ENCODE peak calls at places on chromosomes 1 and 21, in six cellular contexts. H is astrocyte of the spinal cord, P is heart right ventricle, V is RWPE1, Q is GM20000, A is right lobe of liver. J is an unnamed sample.

GRCh38 chr1:20732588-20733360 is at the start of gene SH2D5:
- DNase-seq in H (peak; percentile 93), P (no peak), Q (peak; percentile 82), A (no peak), V (peak; percentile 89), J (peak; percentile 77)

GRCh38 chr1:96096138-96097011 is 625.2 kb upstream of the PTBP2 start:
- DNase-seq in V (no peak), P (no peak), Q (no peak), A (no peak), H (no peak), J (no peak)

GRCh38 chr1:231057410-231057809 is 17.4 kb upstream of the FAM89A start:
- DNase-seq in P (no peak), V (no peak), A (no peak), H (no peak), Q (no peak), J (no peak)

GRCh38 chr21:33884361-33885157 is 31.0 kb downstream of the ATP5PO start:
- DNase-seq in Q (no peak), A (no peak), H (peak; percentile 47), V (no peak), P (no peak), J (no peak)

GRCh38 chr1:62198781-62199125 is 4.1 kb downstream of the L1TD1 start:
- DNase-seq in Q (no peak), A (peak; percentile 66), P (no peak), V (no peak), H (no peak), J (no peak)

GRCh38 chr1:79554620-79555160 is 548.2 kb upstream of the ADGRL4 start:
- DNase-seq in Q (no peak), P (no peak), A (no peak), H (no peak), V (no peak), J (no peak)

GRCh38 chr1:172530000-172530399 is 3.0 kb upstream of the SUCO start:
- DNase-seq in V (no peak), Q (no peak), H (no peak), P (no peak), A (no peak), J (no peak)

GRCh38 chr1:19013826-19014548 is 57.5 kb upstream of the IFFO2 start:
- DNase-seq in P (no peak), Q (no peak), A (peak; percentile 91), V (no peak), H (no peak), J (no peak)

GRCh38 chr1:206633708-206634121 is 1.6 kb upstream of the DYRK3 start:
- DNase-seq in P (no peak), V (peak; percentile 94), H (peak; percentile 75), Q (no peak), A (no peak), J (no peak)

GRCh38 chr1:226984521-226985238 is 44.6 kb downstream of the COQ8A start:
- DNase-seq in Q (no peak), P (peak; percentile 67), V (no peak), H (no peak), A (no peak), J (no peak)

GRCh38 chr1:186785503-186785902 is 43.2 kb upstream of the PLA2G4A start:
- DNase-seq in H (no peak), V (no peak), Q (no peak), A (no peak), P (no peak), J (no peak)

GRCh38 chr1:35637401-35637809 is 3.9 kb downstream of the PSMB2 start:
- DNase-seq in P (no peak), Q (peak; percentile 34), V (peak; percentile 41), H (peak; percentile 69), A (no peak), J (peak; percentile 32)

GRCh38 chr1:9080704-9081291 is 11.4 kb upstream of the SLC2A5 start:
- DNase-seq in P (no peak), H (peak; percentile 32), V (peak; percentile 60), Q (no peak), A (no peak), J (no peak)

GRCh38 chr1:225766967-225767413 is 10.6 kb upstream of the SRP9 start:
- DNase-seq in V (peak; percentile 65), A (no peak), H (peak; percentile 95), Q (no peak), P (no peak), J (peak; percentile 15)

GRCh38 chr1:12565094-12565965 is 52.7 kb downstream of the DHRS3 start:
- DNase-seq in A (no peak), H (no peak), Q (no peak), V (no peak), P (no peak), J (no peak)

GRCh38 chr1:3910769-3911520 is 10.9 kb upstream of the C1orf174 start:
- DNase-seq in H (peak; percentile 29), P (peak; percentile 70), V (peak; percentile 80), Q (peak; percentile 85), A (peak; percentile 75), J (peak; percentile 85)

GRCh38 chr1:116231752-116232151 is 120.6 kb downstream of the MAB21L3 start:
- DNase-seq in V (no peak), P (no peak), A (peak; percentile 48), H (no peak), Q (no peak), J (no peak)

GRCh38 chr1:83999316-83999819 is 436 bp upstream of the TTLL7 start:
- DNase-seq in Q (peak; percentile 76), P (peak; percentile 78), A (peak; percentile 80), V (peak; percentile 62), H (peak; percentile 85), J (peak; percentile 75)

GRCh38 chr1:110339427-110340206 is 440 bp downstream of the RBM15 start:
- DNase-seq in H (peak; percentile 45), P (peak; percentile 52), V (peak; percentile 33), A (peak; percentile 73), Q (peak; percentile 44), J (peak; percentile 62)

GRCh38 chr21:43304206-43304605 is 122.7 kb downstream of the SIK1 start:
- DNase-seq in Q (no peak), A (no peak), H (no peak), P (no peak), V (no peak), J (no peak)

GRCh38 chr1:30575066-30575465 is 148.3 kb downstream of the MATN1 start:
- DNase-seq in P (no peak), H (no peak), A (no peak), V (no peak), Q (no peak), J (no peak)

GRCh38 chr1:34822202-34822601 is 29.4 kb downstream of the GJA4 start:
- DNase-seq in H (no peak), Q (no peak), A (no peak), V (no peak), P (no peak), J (no peak)

GRCh38 chr1:168470821-168471473 is 72.8 kb downstream of the XCL2 start:
- DNase-seq in H (peak; percentile 94), P (no peak), Q (no peak), V (peak; percentile 67), A (no peak), J (no peak)
- TF ChIP-seq CTCF in H (no peak), P (no peak), Q (no peak), V (no peak), A (no peak), J (no peak)

GRCh38 chr1:159595006-159595405 is 7.4 kb downstream of the APCS start:
- DNase-seq in P (no peak), H (no peak), V (no peak), A (no peak), Q (no peak), J (no peak)

GRCh38 chr1:159598196-159598595 is 10.6 kb downstream of the APCS start:
- DNase-seq in H (peak; percentile 94), A (no peak), V (peak; percentile 77), P (no peak), Q (no peak), J (no peak)

GRCh38 chr1:159591981-159592380 is 4.4 kb downstream of the APCS start:
- DNase-seq in A (no peak), P (no peak), Q (no peak), H (peak; percentile 36), V (no peak), J (no peak)

GRCh38 chr1:159594581-159594980 is 7.0 kb downstream of the APCS start:
- DNase-seq in P (no peak), Q (no peak), V (no peak), A (no peak), H (peak; percentile 51), J (no peak)
- TF ChIP-seq CTCF in P (no peak), Q (no peak), V (no peak), A (no peak), H (no peak), J (no peak)

GRCh38 chr1:151193856-151194255 is 3.9 kb upstream of the VPS72 start:
- DNase-seq in A (no peak), H (no peak), P (no peak), Q (no peak), V (no peak), J (no peak)

GRCh38 chr1:151193304-151193703 is 3.3 kb upstream of the VPS72 start:
- DNase-seq in V (no peak), P (no peak), H (no peak), Q (no peak), A (no peak), J (no peak)

GRCh38 chr1:151197863-151198253 is 494 bp upstream of the PIP5K1A start:
- DNase-seq in A (no peak), Q (no peak), P (no peak), V (no peak), H (no peak), J (no peak)

GRCh38 chr1:151198254-151199127 is at the start of gene PIP5K1A:
- DNase-seq in H (peak; percentile 98), Q (peak; percentile 96), P (peak; percentile 100), A (peak; percentile 99), V (peak; percentile 99), J (peak; percentile 99)

DNA sequence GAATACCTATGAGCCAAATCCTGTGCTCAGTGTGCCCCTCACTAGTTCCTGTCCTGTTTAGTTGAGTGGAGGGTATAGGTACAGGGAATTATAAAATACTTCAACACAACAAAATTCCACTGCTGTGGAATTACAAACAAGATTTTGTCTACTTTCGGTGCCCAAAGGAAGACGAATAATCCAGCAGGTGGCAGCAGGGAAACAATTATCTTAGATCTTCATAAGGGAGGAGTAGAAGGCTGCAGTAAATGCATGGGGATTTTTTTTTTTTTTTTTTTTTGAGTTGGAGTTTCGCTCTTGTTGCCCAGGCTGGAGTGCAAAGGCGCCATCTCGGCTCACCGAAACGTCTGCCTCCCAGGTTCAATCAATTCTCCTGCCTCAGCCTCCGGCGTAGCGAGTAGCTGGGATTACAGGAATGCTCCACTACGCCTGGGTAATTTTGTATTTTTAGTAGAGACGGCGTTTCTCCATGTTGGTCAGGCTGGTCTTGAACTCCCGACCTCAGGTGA is 2.0 kb upstream of the PIP5K1A start:
- DNase-seq in V (peak; percentile 59), P (no peak), A (peak; percentile 69), H (peak; percentile 89), Q (peak; percentile 49), J (peak; percentile 56)
- TF ChIP-seq CTCF in V (peak; percentile 73), P (peak; percentile 62), A (peak; percentile 55), H (peak; percentile 71), Q (no peak), J (peak; percentile 56)

GRCh38 chr1:151909167-151910149 is at the start of gene THEM4:
- DNase-seq in P (peak; percentile 98), H (peak; percentile 96), Q (peak; percentile 97), V (peak; percentile 97), A (peak; percentile 99), J (peak; percentile 97)

GRCh38 chr1:151905070-151905442 is 4.3 kb downstream of the THEM4 start:
- DNase-seq in A (no peak), V (no peak), Q (no peak), H (no peak), P (peak; percentile 18), J (no peak)

GRCh38 chr1:151907363-151908139 is 1.8 kb downstream of the THEM4 start:
- DNase-seq in P (no peak), H (no peak), A (no peak), V (no peak), Q (no peak), J (no peak)

GRCh38 chr1:151912973-151913372 is 3.7 kb upstream of the THEM4 start:
- DNase-seq in A (no peak), H (no peak), V (no peak), P (no peak), Q (no peak), J (no peak)

GRCh38 chr1:151908228-151908691 is 1.1 kb downstream of the THEM4 start:
- DNase-seq in Q (peak; percentile 44), V (no peak), A (no peak), P (no peak), H (no peak), J (no peak)
- TF ChIP-seq CTCF in Q (peak; percentile 3), V (peak; percentile 27), A (no peak), P (no peak), H (no peak), J (peak; percentile 5)